ENCODE peak calls at places on chromosomes 5 and 9, in eight cellular contexts. J is activated CD4-positive, alpha-beta T cell treated with anti-CD3 and anti-CD28 coated beads, Interleukin-2, amount 50 U/mL, for 4 hours; I is OCI-M1; R is hypothalamus; V is activated naive CD8-positive, alpha-beta T cell treated with anti-CD3 and anti-CD28 coated beads, Interleukin-2, amount 10 ng/mL, durations not matched to agents 7 days and 5 days; U is NCI-H146; E is T-helper 9 cell; T is left colon. G is an unnamed sample.

GRCh38 chr9:109775516-109775915 is 4.5 kb upstream of the PALM2AKAP2 start:
- DNase-seq in R (no peak), U (no peak), E (no peak), V (no peak), T (no peak), J (no peak), I (no peak), G (no peak)

GRCh38 chr9:13675638-13676000 is 396.1 kb upstream of the MPDZ start:
- DNase-seq in J (no peak), T (no peak), R (no peak), E (no peak), I (no peak), U (no peak), V (no peak), G (no peak)

GRCh38 chr5:144549580-144549979 is 378.9 kb downstream of the KCTD16 start:
- DNase-seq in E (no peak), T (no peak), V (no peak), J (no peak), R (no peak), I (no peak), U (no peak), G (peak)

GRCh38 chr5:52859619-52860018 is 71.9 kb downstream of the ITGA1 start:
- DNase-seq in U (no peak), R (no peak), J (no peak), V (no peak), E (no peak), I (no peak), T (no peak), G (no peak)

GRCh38 chr5:106874974-106875373 is 795.8 kb downstream of the EFNA5 start:
- DNase-seq in V (no peak), J (no peak), E (no peak), I (no peak), R (no peak), U (no peak), T (no peak), G (no peak)

GRCh38 chr5:179368806-179369529 is 23.7 kb upstream of the ADAMTS2 start:
- DNase-seq in U (no peak), E (no peak), T (no peak), J (no peak), I (no peak), R (no peak), V (no peak), G (no peak)

GRCh38 chr9:97462159-97462558 is 39.3 kb upstream of the TMOD1 start:
- DNase-seq in I (no peak), T (no peak), V (no peak), J (no peak), U (no peak), R (no peak), E (no peak), G (no peak)

GRCh38 chr5:167827766-167828165 is 463.7 kb upstream of the WWC1 start:
- DNase-seq in R (no peak), V (no peak), T (no peak), E (no peak), U (no peak), I (no peak), J (no peak), G (no peak)

GRCh38 chr5:180133971-180134508 is 62.5 kb upstream of the RNF130 start:
- DNase-seq in T (no peak), R (no peak), J (no peak), U (no peak), E (no peak), V (no peak), I (no peak), G (no peak)